ENCODE peak calls at places on chromosome 18, in seven cellular contexts. One of them, this sample, is unnamed.

GRCh38 chr18:35112696-35113095 is 71.5 kb downstream of the MAPRE2 start:
- DNase-seq in MM.1S: no peak
- DNase-seq in lower lobe of right lung: no peak
- DNase-seq in A673: no peak
- DNase-seq in fibroblast of lung: no peak
- DNase-seq in epithelial cell of esophagus: no peak
- DNase-seq in IMR-90: no peak
- DNase-seq in this sample: no peak

GRCh38 chr18:70047931-70048603 is 100.4 kb upstream of the CD226 start:
- DNase-seq in epithelial cell of esophagus: peak
- DNase-seq in A673: no peak
- DNase-seq in lower lobe of right lung: no peak
- DNase-seq in MM.1S: no peak
- DNase-seq in fibroblast of lung: peak
- DNase-seq in IMR-90: peak
- DNase-seq in this sample: peak

GRCh38 chr18:34493566-34494358 is 216.3 kb upstream of the DTNA start:
- DNase-seq in MM.1S: peak
- DNase-seq in lower lobe of right lung: peak
- DNase-seq in IMR-90: no peak
- DNase-seq in epithelial cell of esophagus: peak
- DNase-seq in A673: peak
- DNase-seq in fibroblast of lung: no peak
- DNase-seq in this sample: peak

GRCh38 chr18:10518595-10519273 is 7.1 kb upstream of the NAPG start:
- DNase-seq in MM.1S: no peak
- DNase-seq in A673: peak
- DNase-seq in IMR-90: peak
- DNase-seq in epithelial cell of esophagus: no peak
- DNase-seq in fibroblast of lung: peak
- DNase-seq in lower lobe of right lung: peak
- DNase-seq in this sample: peak

GRCh38 chr18:5543036-5543671 is 643 bp downstream of the EPB41L3 start:
- DNase-seq in fibroblast of lung: no peak
- DNase-seq in IMR-90: no peak
- DNase-seq in epithelial cell of esophagus: no peak
- DNase-seq in MM.1S: no peak
- DNase-seq in lower lobe of right lung: no peak
- DNase-seq in A673: no peak
- DNase-seq in this sample: no peak

GRCh38 chr18:39555511-39555910 is 1989.9 kb upstream of the CELF4 start:
- DNase-seq in A673: no peak
- DNase-seq in fibroblast of lung: no peak
- DNase-seq in MM.1S: no peak
- DNase-seq in IMR-90: no peak
- DNase-seq in lower lobe of right lung: no peak
- DNase-seq in epithelial cell of esophagus: no peak
- DNase-seq in this sample: no peak

GRCh38 chr18:62883937-62884735 is 168.8 kb downstream of the PHLPP1 start:
- DNase-seq in MM.1S: no peak
- DNase-seq in epithelial cell of esophagus: no peak
- DNase-seq in A673: no peak
- DNase-seq in lower lobe of right lung: no peak
- DNase-seq in fibroblast of lung: no peak
- DNase-seq in IMR-90: no peak
- DNase-seq in this sample: no peak

GRCh38 chr18:6929370-6930102 is 188.1 kb downstream of the LAMA1 start:
- DNase-seq in epithelial cell of esophagus: no peak
- DNase-seq in lower lobe of right lung: no peak
- DNase-seq in MM.1S: no peak
- DNase-seq in A673: no peak
- DNase-seq in IMR-90: no peak
- DNase-seq in fibroblast of lung: no peak
- DNase-seq in this sample: no peak

GRCh38 chr18:60196818-60197217 is 175.8 kb downstream of the MC4R start:
- DNase-seq in lower lobe of right lung: no peak
- DNase-seq in MM.1S: no peak
- DNase-seq in IMR-90: no peak
- DNase-seq in epithelial cell of esophagus: no peak
- DNase-seq in fibroblast of lung: no peak
- DNase-seq in A673: no peak
- DNase-seq in this sample: no peak

GRCh38 chr18:69492861-69493260 is 92.2 kb downstream of the DOK6 start:
- DNase-seq in IMR-90: no peak
- DNase-seq in fibroblast of lung: no peak
- DNase-seq in lower lobe of right lung: no peak
- DNase-seq in epithelial cell of esophagus: no peak
- DNase-seq in A673: no peak
- DNase-seq in MM.1S: no peak
- DNase-seq in this sample: no peak

GRCh38 chr18:21433436-21433835 is 167.1 kb downstream of the ESCO1 start:
- DNase-seq in MM.1S: no peak
- DNase-seq in epithelial cell of esophagus: peak
- DNase-seq in fibroblast of lung: no peak
- DNase-seq in IMR-90: no peak
- DNase-seq in A673: no peak
- DNase-seq in lower lobe of right lung: no peak
- DNase-seq in this sample: no peak

GRCh38 chr18:67599277-67599676 is 82.8 kb upstream of the DSEL start:
- DNase-seq in lower lobe of right lung: no peak
- DNase-seq in epithelial cell of esophagus: peak
- DNase-seq in MM.1S: no peak
- DNase-seq in IMR-90: peak
- DNase-seq in fibroblast of lung: peak
- DNase-seq in A673: peak
- DNase-seq in this sample: peak

GRCh38 chr18:36772339-36772738 is 56.5 kb downstream of the TPGS2 start:
- DNase-seq in lower lobe of right lung: no peak
- DNase-seq in fibroblast of lung: no peak
- DNase-seq in MM.1S: no peak
- DNase-seq in A673: no peak
- DNase-seq in epithelial cell of esophagus: no peak
- DNase-seq in IMR-90: peak
- DNase-seq in this sample: no peak

GRCh38 chr18:63317556-63317946 is 2.0 kb downstream of the BCL2 start:
- DNase-seq in fibroblast of lung: no peak
- DNase-seq in IMR-90: no peak
- DNase-seq in A673: no peak
- DNase-seq in MM.1S: peak
- DNase-seq in epithelial cell of esophagus: no peak
- DNase-seq in lower lobe of right lung: no peak
- DNase-seq in this sample: no peak

GRCh38 chr18:6920099-6920955 is 190.8 kb downstream of the ARHGAP28 start:
- DNase-seq in MM.1S: peak
- DNase-seq in A673: peak
- DNase-seq in IMR-90: peak
- DNase-seq in epithelial cell of esophagus: peak
- DNase-seq in lower lobe of right lung: no peak
- DNase-seq in fibroblast of lung: peak
- DNase-seq in this sample: peak

GRCh38 chr18:49723648-49724180 is 89.6 kb downstream of the ACAA2 start:
- DNase-seq in A673: no peak
- DNase-seq in IMR-90: peak
- DNase-seq in epithelial cell of esophagus: peak
- DNase-seq in MM.1S: no peak
- DNase-seq in lower lobe of right lung: no peak
- DNase-seq in fibroblast of lung: peak
- DNase-seq in this sample: peak

GRCh38 chr18:40056085-40056484 is 1898.9 kb upstream of the PIK3C3 start:
- DNase-seq in MM.1S: no peak
- DNase-seq in IMR-90: no peak
- DNase-seq in lower lobe of right lung: no peak
- DNase-seq in fibroblast of lung: peak
- DNase-seq in A673: no peak
- DNase-seq in epithelial cell of esophagus: no peak
- DNase-seq in this sample: no peak

GRCh38 chr18:21164746-21165145 is 53.1 kb upstream of the ROCK1 start:
- DNase-seq in A673: no peak
- DNase-seq in fibroblast of lung: no peak
- DNase-seq in epithelial cell of esophagus: no peak
- DNase-seq in IMR-90: no peak
- DNase-seq in MM.1S: no peak
- DNase-seq in lower lobe of right lung: no peak
- DNase-seq in this sample: no peak

GRCh38 chr18:63158676-63159291 is 160.8 kb downstream of the BCL2 start:
- DNase-seq in A673: no peak
- DNase-seq in IMR-90: no peak
- DNase-seq in epithelial cell of esophagus: no peak
- DNase-seq in lower lobe of right lung: no peak
- DNase-seq in MM.1S: peak
- DNase-seq in fibroblast of lung: no peak
- DNase-seq in this sample: no peak

GRCh38 chr18:36580874-36581750 is 247.7 kb downstream of the TPGS2 start:
- DNase-seq in epithelial cell of esophagus: peak
- DNase-seq in MM.1S: no peak
- DNase-seq in lower lobe of right lung: no peak
- DNase-seq in fibroblast of lung: peak
- DNase-seq in IMR-90: peak
- DNase-seq in A673: no peak
- DNase-seq in this sample: peak

GRCh38 chr18:3012306-3012919 is 531 bp downstream of the LPIN2 start:
- DNase-seq in IMR-90: peak
- DNase-seq in fibroblast of lung: peak
- DNase-seq in epithelial cell of esophagus: no peak
- DNase-seq in MM.1S: no peak
- DNase-seq in A673: peak
- DNase-seq in lower lobe of right lung: no peak
- DNase-seq in this sample: peak

GRCh38 chr18:25896956-25897355 is 193.5 kb downstream of the SS18 start:
- DNase-seq in IMR-90: no peak
- DNase-seq in lower lobe of right lung: no peak
- DNase-seq in epithelial cell of esophagus: no peak
- DNase-seq in fibroblast of lung: no peak
- DNase-seq in MM.1S: no peak
- DNase-seq in A673: no peak
- DNase-seq in this sample: no peak

GRCh38 chr18:62258093-62258492 is 67.0 kb upstream of the TNFRSF11A start:
- DNase-seq in fibroblast of lung: no peak
- DNase-seq in lower lobe of right lung: no peak
- DNase-seq in A673: no peak
- DNase-seq in epithelial cell of esophagus: no peak
- DNase-seq in MM.1S: no peak
- DNase-seq in IMR-90: no peak
- DNase-seq in this sample: no peak

GRCh38 chr18:30522288-30522929 is 520.1 kb downstream of the DSC3 start:
- DNase-seq in fibroblast of lung: no peak
- DNase-seq in lower lobe of right lung: no peak
- DNase-seq in epithelial cell of esophagus: no peak
- DNase-seq in A673: no peak
- DNase-seq in IMR-90: no peak
- DNase-seq in MM.1S: no peak
- DNase-seq in this sample: no peak

GRCh38 chr18:72605350-72605749 is 61.2 kb upstream of the CBLN2 start:
- DNase-seq in A673: no peak
- DNase-seq in IMR-90: no peak
- DNase-seq in lower lobe of right lung: no peak
- DNase-seq in epithelial cell of esophagus: no peak
- DNase-seq in fibroblast of lung: no peak
- DNase-seq in MM.1S: no peak
- DNase-seq in this sample: no peak

DNA sequence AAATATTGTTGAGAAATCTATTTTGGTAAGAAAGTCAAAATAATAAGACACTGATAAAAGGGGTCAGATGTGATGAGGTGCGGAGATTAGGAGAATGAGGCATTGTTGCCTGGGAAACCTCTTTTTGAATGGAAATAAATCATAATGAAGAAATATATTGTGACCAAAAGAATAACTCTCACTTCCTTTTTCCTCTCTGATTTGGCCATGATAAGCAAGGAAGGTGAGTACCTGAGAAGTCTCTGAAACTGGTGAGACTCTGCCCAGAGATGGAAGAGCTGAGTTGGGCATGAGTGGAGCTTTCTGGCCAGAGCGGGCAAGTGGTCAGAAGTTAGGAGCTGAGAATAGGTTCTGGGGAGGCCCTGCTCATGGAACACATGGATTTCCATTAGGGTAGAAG is 11.8 kb downstream of the LAMA3 start:
- DNase-seq in lower lobe of right lung: no peak
- DNase-seq in fibroblast of lung: no peak
- DNase-seq in A673: no peak
- DNase-seq in MM.1S: peak
- DNase-seq in epithelial cell of esophagus: no peak
- DNase-seq in IMR-90: no peak
- DNase-seq in this sample: no peak
- H3K4me3 ChIP-seq in lower lobe of right lung: no peak
- H3K4me3 ChIP-seq in fibroblast of lung: no peak
- H3K4me3 ChIP-seq in A673: no peak
- H3K4me3 ChIP-seq in MM.1S: no peak
- H3K4me3 ChIP-seq in epithelial cell of esophagus: no peak
- H3K4me3 ChIP-seq in IMR-90: no peak
- H3K4me3 ChIP-seq in this sample: no peak

DNA sequence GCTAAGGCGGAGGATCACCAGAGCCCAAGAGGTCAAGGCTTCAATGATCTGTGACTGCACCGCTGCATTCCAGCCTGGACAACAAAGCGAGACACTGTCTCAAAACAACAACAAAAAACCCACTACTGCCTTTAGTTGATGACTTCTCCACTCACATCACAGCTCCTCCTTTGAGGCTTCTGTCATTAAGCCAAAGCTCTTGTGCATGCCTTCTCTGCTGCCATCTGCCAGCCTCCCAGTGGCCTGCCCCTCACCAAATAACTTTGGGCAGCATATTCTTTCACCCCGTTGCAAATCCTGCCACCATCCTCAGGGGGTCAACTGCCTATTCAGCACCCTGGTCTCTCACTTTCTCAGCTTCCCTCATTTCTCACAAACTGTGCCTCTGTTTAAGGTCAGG is 27.5 kb downstream of the OSBPL1A start:
- DNase-seq in IMR-90: no peak
- DNase-seq in A673: no peak
- DNase-seq in fibroblast of lung: no peak
- DNase-seq in MM.1S: no peak
- DNase-seq in epithelial cell of esophagus: no peak
- DNase-seq in lower lobe of right lung: no peak
- DNase-seq in this sample: no peak
- TF ChIP-seq CTCF in IMR-90: no peak
- TF ChIP-seq CTCF in A673: no peak
- TF ChIP-seq CTCF in fibroblast of lung: no peak
- TF ChIP-seq CTCF in MM.1S: no peak
- TF ChIP-seq CTCF in epithelial cell of esophagus: no peak
- TF ChIP-seq CTCF in lower lobe of right lung: no peak
- TF ChIP-seq CTCF in this sample: no peak

DNA sequence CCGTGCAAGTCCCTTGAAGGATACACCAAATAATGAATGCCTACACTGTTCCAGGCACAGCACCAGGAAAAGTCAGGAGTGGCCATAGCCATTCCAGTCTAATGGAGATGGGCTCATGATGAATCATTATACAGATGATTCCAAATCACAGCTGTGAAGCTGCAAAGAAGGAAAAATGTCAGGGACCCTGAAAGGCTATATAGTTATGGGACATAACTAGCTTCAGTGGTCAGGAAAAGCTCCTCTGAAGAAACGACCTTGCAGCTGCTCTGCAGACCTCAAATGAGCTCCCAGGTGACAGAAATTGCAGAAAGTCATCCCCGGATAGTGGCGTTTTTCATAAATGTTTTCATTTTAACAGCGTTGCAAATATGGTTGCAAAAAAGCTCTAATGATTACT is 200.8 kb downstream of the PTGR3 start:
- DNase-seq in epithelial cell of esophagus: no peak
- DNase-seq in A673: no peak
- DNase-seq in IMR-90: no peak
- DNase-seq in fibroblast of lung: no peak
- DNase-seq in lower lobe of right lung: no peak
- DNase-seq in MM.1S: no peak
- DNase-seq in this sample: no peak
- H3K4me3 ChIP-seq in epithelial cell of esophagus: no peak
- H3K4me3 ChIP-seq in A673: no peak
- H3K4me3 ChIP-seq in IMR-90: no peak
- H3K4me3 ChIP-seq in fibroblast of lung: no peak
- H3K4me3 ChIP-seq in lower lobe of right lung: no peak
- H3K4me3 ChIP-seq in MM.1S: no peak
- H3K4me3 ChIP-seq in this sample: no peak

GRCh38 chr18:54004828-54005227 is 219.6 kb downstream of the MBD2 start:
- DNase-seq in IMR-90: no peak
- DNase-seq in fibroblast of lung: no peak
- DNase-seq in lower lobe of right lung: no peak
- DNase-seq in epithelial cell of esophagus: peak
- DNase-seq in A673: peak
- DNase-seq in MM.1S: no peak
- DNase-seq in this sample: peak
- TF ChIP-seq CTCF in IMR-90: no peak
- TF ChIP-seq CTCF in fibroblast of lung: no peak
- TF ChIP-seq CTCF in lower lobe of right lung: no peak
- TF ChIP-seq CTCF in epithelial cell of esophagus: peak
- TF ChIP-seq CTCF in A673: peak
- TF ChIP-seq CTCF in MM.1S: no peak
- TF ChIP-seq CTCF in this sample: peak

This sample was measured in astrocyte of the spinal cord.